ENCODE peak calls at places on chromosomes 13 and 19, in seven cellular contexts. Y, F, A, T, Q, R and L are unnamed samples.

GRCh38 chr19:49930483-49931011 is 1.2 kb upstream of the NUP62 start:
- DNase-seq in R (peak; percentile 81), Y (no peak), A (no peak), F (peak; percentile 34), Q (no peak), T (peak; percentile 56), L (peak; percentile 54)

GRCh38 chr13:21069561-21070004 is 8.2 kb upstream of the LATS2 start:
- DNase-seq in A (peak; percentile 72), Q (no peak), R (no peak), Y (no peak), F (peak; percentile 94), T (peak; percentile 95), L (no peak)

GRCh38 chr13:50393641-50394040 is 378.4 kb downstream of the KCNRG start:
- DNase-seq in Q (no peak), Y (no peak), R (peak; percentile 43), A (no peak), T (no peak), F (no peak), L (no peak)

GRCh38 chr19:36363845-36364244 is 15.2 kb downstream of the ZFP14 start:
- DNase-seq in Y (no peak), F (no peak), A (no peak), Q (no peak), R (no peak), T (no peak), L (no peak)

GRCh38 chr13:34254366-34254765 is 436.4 kb downstream of the RFC3 start:
- DNase-seq in A (no peak), Q (no peak), T (no peak), Y (no peak), R (no peak), F (no peak), L (no peak)

GRCh38 chr13:50779443-50780200 is 63.9 kb downstream of the DLEU7 start:
- DNase-seq in F (no peak), A (no peak), T (no peak), R (no peak), Q (no peak), Y (peak; percentile 52), L (no peak)

GRCh38 chr19:29690842-29691241 is 24.2 kb downstream of the C19orf12 start:
- DNase-seq in A (no peak), F (peak; percentile 69), R (peak; percentile 83), T (peak; percentile 65), Q (peak; percentile 53), Y (no peak), L (peak; percentile 62)

GRCh38 chr13:34152996-34153395 is 335.0 kb downstream of the RFC3 start:
- DNase-seq in A (no peak), Q (no peak), R (no peak), Y (no peak), F (no peak), T (no peak), L (no peak)

GRCh38 chr13:59133903-59134302 is 1029.8 kb downstream of the DIAPH3 start:
- DNase-seq in A (no peak), T (no peak), F (no peak), R (peak; percentile 40), Y (no peak), Q (no peak), L (no peak)

GRCh38 chr13:51397262-51397933 is 55.4 kb downstream of the INTS6 start:
- DNase-seq in Y (peak; percentile 3), A (peak; percentile 52), Q (no peak), R (peak; percentile 52), F (no peak), T (peak; percentile 91), L (no peak)

GRCh38 chr19:23254141-23254910 is 4.1 kb upstream of the ZNF724 start:
- DNase-seq in A (no peak), F (no peak), R (no peak), T (no peak), Y (no peak), Q (no peak), L (no peak)

GRCh38 chr13:21668665-21669599 is 1.9 kb upstream of the FGF9 start:
- DNase-seq in Y (peak; percentile 27), A (peak; percentile 60), T (peak; percentile 47), Q (peak; percentile 66), R (peak; percentile 69), F (no peak), L (peak; percentile 69)

GRCh38 chr13:33139186-33139585 is 123.0 kb downstream of the KL start:
- DNase-seq in R (no peak), T (no peak), Q (no peak), A (no peak), Y (no peak), F (no peak), L (no peak)

GRCh38 chr13:49649244-49649962 is 21.1 kb downstream of the ARL11 start:
- DNase-seq in A (peak; percentile 32), T (peak; percentile 52), R (peak; percentile 68), Y (no peak), F (peak; percentile 64), Q (no peak), L (no peak)

GRCh38 chr19:34229721-34230120 is 24.6 kb upstream of the GARRE1 start:
- DNase-seq in Y (no peak), F (no peak), R (no peak), A (no peak), T (no peak), Q (no peak), L (no peak)

GRCh38 chr19:35151273-35152065 is 3.1 kb upstream of the FXYD5 start:
- DNase-seq in T (no peak), A (no peak), F (no peak), Q (no peak), R (peak; percentile 48), Y (no peak), L (no peak)

GRCh38 chr13:63010072-63010658 is 1594.5 kb upstream of the PCDH20 start:
- DNase-seq in Y (no peak), Q (no peak), R (peak; percentile 21), A (no peak), F (no peak), T (no peak), L (no peak)

GRCh38 chr13:39037410-39037879 is 444 bp downstream of the PROSER1 start:
- DNase-seq in R (no peak), F (no peak), Y (no peak), A (no peak), Q (peak; percentile 59), T (peak; percentile 57), L (no peak)

GRCh38 chr19:46736544-46737274 is 9.1 kb upstream of the FKRP start:
- DNase-seq in R (no peak), T (no peak), Q (no peak), Y (no peak), A (no peak), F (no peak), L (no peak)
- H3K79me2 ChIP-seq in R (peaks cover 74% of the 10 kb centered on the region), T (peaks cover 95% of the 10 kb centered on the region), Q (peaks cover 84% of the 10 kb centered on the region), Y (peaks cover 94% of the 10 kb centered on the region), A (peaks cover 70% of the 10 kb centered on the region), F (peaks cover 72% of the 10 kb centered on the region), L (peaks cover 25% of the 10 kb centered on the region)

DNA sequence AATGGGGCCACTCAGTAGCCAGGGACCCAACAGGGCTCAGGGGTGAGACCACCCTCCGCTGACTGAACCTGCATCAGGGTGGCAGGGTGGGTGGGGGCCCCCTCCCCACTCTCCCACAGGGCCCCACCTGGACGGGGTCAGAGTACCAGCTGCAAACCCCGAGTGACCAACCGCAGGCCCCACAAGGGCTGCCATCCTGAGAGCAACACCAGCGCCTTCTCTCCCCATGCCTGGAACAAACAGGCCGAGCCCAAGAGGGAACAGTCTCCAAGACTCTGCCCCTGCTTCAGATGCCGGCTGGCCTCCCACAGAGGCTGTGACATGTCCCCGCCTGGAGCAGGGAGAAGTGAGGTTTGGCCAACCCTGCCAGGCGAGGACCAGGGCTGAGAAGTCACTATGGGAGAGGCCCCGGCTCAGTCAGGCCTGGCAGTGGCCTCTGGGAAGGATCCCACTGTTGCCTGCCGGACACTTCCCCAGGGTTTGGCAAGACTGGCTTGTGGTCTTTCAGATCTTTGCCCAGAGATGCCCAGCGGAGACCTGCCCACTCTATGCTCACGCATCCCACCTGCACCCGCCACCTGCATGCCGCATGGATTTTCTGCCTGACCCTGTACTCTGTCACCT is 27.2 kb downstream of the MPND start:
- DNase-seq in Q (no peak), A (no peak), F (no peak), R (no peak), Y (no peak), T (no peak), L (no peak)
- H4K20me1 ChIP-seq in Q (no peaks in the 10 kb centered on the region), A (peaks cover 24% of the 10 kb centered on the region), F (no peaks in the 10 kb centered on the region), R (peaks cover 11% of the 10 kb centered on the region), Y (peaks cover 11% of the 10 kb centered on the region), T (no peaks in the 10 kb centered on the region), L (peaks cover 10% of the 10 kb centered on the region)

DNA sequence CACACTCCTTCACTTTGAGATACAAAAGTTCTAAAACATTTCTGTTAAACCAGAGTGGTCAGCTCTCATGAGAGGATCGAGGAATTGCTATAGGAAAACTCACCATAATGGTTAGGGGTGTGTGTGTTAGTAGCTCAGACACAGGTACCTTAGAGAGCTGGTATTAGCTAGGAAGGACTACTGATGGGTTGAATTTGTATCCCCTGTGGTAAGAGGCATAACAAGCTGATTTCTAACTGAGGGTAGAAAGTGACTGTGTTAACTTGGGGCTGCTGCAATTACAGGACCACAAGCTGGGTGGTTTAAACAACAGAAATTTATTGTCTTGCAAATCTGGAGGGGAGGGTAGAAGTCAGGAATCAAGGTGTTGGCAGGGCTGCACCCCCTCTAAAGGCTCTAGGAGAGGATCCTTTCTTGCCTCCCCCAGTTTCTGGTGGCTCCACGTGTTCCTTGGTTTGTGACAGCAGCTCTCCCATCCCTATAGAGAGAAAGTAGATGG is 17.4 kb downstream of the LEUTX start:
- DNase-seq in A (no peak), F (no peak), R (peak; percentile 37), Q (no peak), Y (no peak), T (no peak), L (no peak)
- H3K9me2 ChIP-seq in A (no peaks in the 10 kb centered on the region), F (no peaks in the 10 kb centered on the region), R (no peaks in the 10 kb centered on the region), Q (no peaks in the 10 kb centered on the region), Y (no peaks in the 10 kb centered on the region), T (no peaks in the 10 kb centered on the region), L (no peaks in the 10 kb centered on the region)

GRCh38 chr13:46588019-46588418 is 35.0 kb downstream of the LRCH1 start:
- DNase-seq in Q (no peak), A (no peak), T (no peak), F (peak; percentile 27), R (no peak), Y (no peak), L (peak; percentile 52)
- H3K79me2 ChIP-seq in Q (peaks cover 44% of the 10 kb centered on the region), A (peaks cover 86% of the 10 kb centered on the region), T (peaks cover 99% of the 10 kb centered on the region), F (peaks cover 68% of the 10 kb centered on the region), R (peaks cover 52% of the 10 kb centered on the region), Y (peaks cover 94% of the 10 kb centered on the region), L (peaks cover 100% of the 10 kb centered on the region)

DNA sequence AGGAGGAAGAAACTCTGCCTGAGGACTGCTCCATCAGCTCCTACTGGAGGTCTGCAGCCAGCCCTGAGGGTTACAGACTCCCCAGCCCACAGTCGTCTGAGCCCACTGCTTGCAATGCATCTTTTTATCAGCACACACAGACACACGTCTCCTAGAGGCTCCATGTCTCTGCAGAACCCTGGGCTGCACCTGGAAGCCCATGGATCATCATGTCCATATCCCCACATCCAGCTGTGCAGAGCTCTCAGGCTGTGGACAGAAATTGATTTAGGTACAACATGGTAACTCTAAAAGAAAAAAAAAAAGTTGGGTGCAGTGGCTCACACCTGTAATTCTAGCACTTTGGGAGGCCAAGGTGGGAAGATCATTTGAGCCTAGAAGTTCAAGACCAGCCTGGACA is 32.9 kb upstream of the ISYNA1 start:
- DNase-seq in Q (no peak), Y (no peak), T (no peak), F (no peak), R (no peak), A (no peak), L (no peak)
- H4K20me1 ChIP-seq in Q (peaks cover 48% of the 10 kb centered on the region), Y (peaks cover 53% of the 10 kb centered on the region), T (no peaks in the 10 kb centered on the region), F (peaks cover 12% of the 10 kb centered on the region), R (peaks cover 10% of the 10 kb centered on the region), A (peaks cover 38% of the 10 kb centered on the region), L (no peaks in the 10 kb centered on the region)

DNA sequence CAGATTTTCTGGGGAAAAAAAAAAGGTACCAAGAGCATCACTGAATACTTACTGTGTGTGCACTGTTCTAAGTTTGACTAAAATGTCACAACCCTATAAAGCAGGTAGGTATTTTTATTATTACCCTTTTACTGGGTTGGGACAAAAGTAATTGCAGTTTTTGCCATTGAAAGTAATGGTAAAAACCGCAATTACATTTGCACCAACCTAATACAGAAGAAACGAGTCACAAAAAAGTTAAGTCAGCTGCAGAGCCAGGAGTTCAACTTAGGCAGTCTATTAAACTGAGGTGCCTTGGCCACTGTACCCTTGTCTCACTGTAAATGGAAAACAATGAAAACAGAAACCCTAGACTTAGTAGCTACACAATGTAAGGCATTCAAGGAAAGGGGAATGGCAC is 281.9 kb downstream of the SUCLA2 start:
- DNase-seq in Q (no peak), A (no peak), R (no peak), Y (no peak), T (no peak), F (no peak), L (no peak)
- H3K9me2 ChIP-seq in Q (no peaks in the 10 kb centered on the region), A (no peaks in the 10 kb centered on the region), R (no peaks in the 10 kb centered on the region), Y (no peaks in the 10 kb centered on the region), T (no peaks in the 10 kb centered on the region), F (no peaks in the 10 kb centered on the region), L (no peaks in the 10 kb centered on the region)